ENCODE peak calls at places on chromosomes 4 and X, in nine cellular contexts. Z, B, J, O, X, F, P, V and C are unnamed samples. For H3K4me1 and H3K9me3, the result is how much of the 10 kb centered on the place peaks cover.

GRCh38 chr4:17719106-17719505 is 62.3 kb downstream of the FAM184B start:
- DNase-seq in B (no peak), P (no peak), O (no peak), V (no peak), X (no peak), F (no peak), Z (no peak), J (no peak), C (no peak)

GRCh38 chr4:3529363-3529762 is 2.9 kb downstream of the LRPAP1 start:
- DNase-seq in V (peak), Z (peak), J (no peak), O (no peak), F (peak), P (no peak), X (no peak), B (peak), C (no peak)

GRCh38 chr4:84063618-84064017 is 435.5 kb downstream of the NKX6-1 start:
- DNase-seq in F (no peak), P (no peak), B (no peak), X (no peak), V (no peak), Z (no peak), O (no peak), J (no peak), C (no peak)

GRCh38 chr4:86033171-86033570 is 326.7 kb downstream of the MAPK10 start:
- DNase-seq in Z (peak), J (no peak), F (no peak), O (peak), V (peak), P (peak), B (no peak), X (peak), C (no peak)

GRCh38 chr4:165592386-165592785 is 213.6 kb downstream of the CPE start:
- DNase-seq in X (peak), B (no peak), F (no peak), Z (no peak), V (peak), P (no peak), J (no peak), O (no peak), C (no peak)

GRCh38 chr4:165476214-165477098 is 97.6 kb downstream of the CPE start:
- DNase-seq in P (no peak), F (no peak), Z (no peak), B (no peak), V (peak), X (peak), J (no peak), O (peak), C (no peak)

GRCh38 chr4:6362896-6363295 is 93.2 kb downstream of the WFS1 start:
- DNase-seq in F (no peak), V (peak), J (peak), Z (peak), O (peak), X (peak), B (peak), P (no peak), C (peak)

GRCh38 chr4:6337331-6337935 is 67.8 kb downstream of the WFS1 start:
- DNase-seq in V (no peak), P (no peak), F (no peak), O (no peak), Z (peak), J (no peak), B (no peak), X (no peak), C (no peak)

GRCh38 chr4:107619065-107619464 is 101.0 kb downstream of the PAPSS1 start:
- DNase-seq in P (peak), J (no peak), O (peak), B (no peak), X (peak), V (peak), F (no peak), Z (no peak), C (no peak)

GRCh38 chrX:69116077-69116476 is 49.2 kb downstream of the PJA1 start:
- DNase-seq in J (no peak), Z (no peak), O (no peak), F (no peak), P (no peak), X (no peak), B (no peak), V (no peak), C (no peak)

DNA sequence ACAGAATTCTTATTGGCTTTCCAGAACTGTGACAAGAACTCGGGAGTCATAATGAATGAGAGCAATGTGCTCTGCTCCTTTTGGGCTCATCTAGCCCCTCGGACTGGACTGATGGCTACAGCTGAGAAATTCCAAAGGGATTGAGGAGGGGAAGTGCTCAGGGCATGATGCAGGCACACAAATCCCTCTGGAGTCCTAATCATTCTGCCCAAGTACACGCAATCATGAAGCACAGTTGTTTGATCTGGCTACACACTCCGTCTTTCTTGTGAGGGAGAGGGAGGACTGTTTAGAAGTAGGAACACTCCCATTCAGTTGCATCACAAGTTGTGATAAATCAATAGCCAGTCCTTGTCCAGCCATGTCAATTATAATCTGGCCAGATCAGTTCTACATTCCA is 237.5 kb downstream of the COL25A1 start:
- DNase-seq in P (no peak), Z (no peak), B (no peak), O (no peak), J (no peak), V (no peak), F (no peak), X (no peak), C (no peak)
- H3K27ac ChIP-seq in P (no peak), Z (no peak), B (no peak), O (no peak), J (no peak), V (no peak), F (no peak), X (no peak), C (no peak)

GRCh38 chr4:139740121-139740520 is 74.5 kb downstream of the MGST2 start:
- DNase-seq in F (no peak), J (no peak), V (peak), O (no peak), Z (no peak), P (peak), B (no peak), X (no peak), C (no peak)
- H3K4me1 ChIP-seq in F (under half), J (under half), V (half or more), O (under half), Z (under half), P (under half), B (under half), X (under half), C (under half)

DNA sequence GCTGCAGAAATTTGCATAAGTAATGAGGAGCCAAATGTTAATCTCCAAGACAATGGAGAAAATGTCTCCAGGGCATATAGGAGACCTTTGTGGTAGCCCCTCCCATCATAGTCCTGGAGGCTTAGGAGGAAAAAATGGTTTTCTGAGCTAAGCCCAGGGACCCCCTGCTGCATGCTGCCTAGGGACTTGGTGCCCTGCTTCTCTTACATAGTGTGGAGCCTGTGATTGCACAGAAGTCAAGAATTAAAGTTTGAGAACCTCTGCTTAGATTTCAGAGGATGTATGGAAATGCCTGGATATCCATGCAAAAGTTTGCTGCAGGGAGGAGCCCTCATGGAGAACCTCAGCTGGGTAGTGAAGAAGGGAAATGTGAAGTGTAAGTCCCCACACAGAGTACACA is 379.4 kb upstream of the TACR3 start:
- DNase-seq in B (no peak), F (no peak), V (no peak), P (no peak), Z (no peak), X (no peak), O (no peak), J (no peak), C (no peak)
- H3K9me3 ChIP-seq in B (under half), F (under half), V (under half), P (under half), Z (under half), X (under half), O (under half), J (under half), C (under half)

GRCh38 chr4:38320349-38320707 is 343.7 kb upstream of the KLF3 start:
- DNase-seq in F (no peak), P (no peak), J (no peak), Z (no peak), O (no peak), B (no peak), V (no peak), X (no peak), C (no peak)

GRCh38 chr4:38317238-38317637 is 346.8 kb upstream of the KLF3 start:
- DNase-seq in P (no peak), X (no peak), O (no peak), J (no peak), F (no peak), B (no peak), Z (no peak), V (no peak), C (no peak)

GRCh38 chr4:38320833-38321232 is 343.2 kb upstream of the KLF3 start:
- DNase-seq in P (no peak), Z (no peak), V (no peak), F (no peak), B (no peak), J (no peak), X (no peak), O (no peak), C (no peak)

GRCh38 chr4:38318737-38319455 is 345.1 kb upstream of the KLF3 start:
- DNase-seq in X (peak), P (peak), F (peak), B (peak), O (peak), Z (peak), J (peak), V (peak), C (peak)

GRCh38 chr4:38319456-38320348 is 344.3 kb upstream of the KLF3 start:
- DNase-seq in V (peak), X (peak), Z (peak), B (peak), P (peak), J (peak), F (peak), O (peak), C (peak)
- H3K27ac ChIP-seq in V (peak), X (peak), Z (peak), B (peak), P (peak), J (peak), F (peak), O (peak), C (no peak)

GRCh38 chr4:128830906-128831525 is 21.5 kb downstream of the JADE1 start:
- DNase-seq in V (peak), F (no peak), Z (no peak), P (no peak), O (no peak), J (no peak), B (no peak), X (no peak), C (no peak)

GRCh38 chr4:128831526-128832252 is 22.2 kb downstream of the JADE1 start:
- DNase-seq in O (peak), J (no peak), X (peak), P (no peak), B (no peak), F (no peak), Z (no peak), V (peak), C (no peak)

GRCh38 chr4:128823025-128823661 is 13.6 kb downstream of the JADE1 start:
- DNase-seq in B (no peak), V (peak), P (no peak), F (no peak), O (peak), X (peak), Z (no peak), J (no peak), C (no peak)

GRCh38 chr4:128825226-128825625 is 15.7 kb downstream of the JADE1 start:
- DNase-seq in J (no peak), X (peak), F (no peak), P (no peak), Z (no peak), O (no peak), B (no peak), V (no peak), C (no peak)

GRCh38 chr4:128827280-128827679 is 17.8 kb downstream of the JADE1 start:
- DNase-seq in F (no peak), B (no peak), Z (no peak), X (no peak), O (no peak), V (no peak), J (no peak), P (no peak), C (no peak)
- H3K4me1 ChIP-seq in F (under half), B (under half), Z (under half), X (under half), O (under half), V (under half), J (under half), P (under half), C (under half)